ENCODE peak calls at places on chromosomes 1 and 21, in eight cellular contexts. K, D, W, L, J, P, H and Y are unnamed samples.

GRCh38 chr1:55284856-55285255 is 69.7 kb upstream of the USP24 start:
- DNase-seq in W (no peak), P (no peak), H (no peak), D (peak), K (peak), L (peak), J (peak), Y (peak)

GRCh38 chr1:208880433-208881100 is 636.4 kb upstream of the PLXNA2 start:
- DNase-seq in J (peak), P (no peak), K (peak), L (no peak), H (no peak), D (no peak), W (no peak), Y (no peak)

GRCh38 chr1:247936415-247936814 is 11.7 kb downstream of the OR2AJ1 start:
- DNase-seq in D (no peak), W (no peak), P (no peak), J (no peak), L (no peak), H (no peak), K (no peak), Y (no peak)

GRCh38 chr1:22291494-22291893 is 148.6 kb upstream of the WNT4 start:
- DNase-seq in D (no peak), J (no peak), P (no peak), K (no peak), W (no peak), L (no peak), H (no peak), Y (no peak)

GRCh38 chr1:208189183-208189582 is 55.0 kb downstream of the PLXNA2 start:
- DNase-seq in H (no peak), J (no peak), P (no peak), L (no peak), K (no peak), W (no peak), D (no peak), Y (no peak)

GRCh38 chr1:26693557-26694184 is 2.1 kb upstream of the ARID1A start:
- DNase-seq in L (no peak), H (no peak), D (no peak), K (peak), J (no peak), W (no peak), P (no peak), Y (no peak)

GRCh38 chr1:1527092-1527816 is 13.2 kb downstream of the TMEM240 start:
- DNase-seq in J (no peak), K (no peak), D (no peak), P (no peak), L (no peak), H (no peak), W (no peak), Y (no peak)

GRCh38 chr21:17406202-17406601 is 106.6 kb upstream of the CXADR start:
- DNase-seq in J (no peak), K (no peak), W (no peak), L (no peak), P (no peak), D (no peak), H (no peak), Y (no peak)

GRCh38 chr21:38140192-38140905 is 116.4 kb upstream of the KCNJ15 start:
- DNase-seq in P (peak), H (peak), K (peak), J (no peak), L (no peak), D (peak), W (peak), Y (peak)

GRCh38 chr1:231183875-231184590 is 22.2 kb downstream of the TRIM67 start:
- DNase-seq in D (no peak), W (no peak), K (no peak), J (no peak), L (no peak), H (no peak), P (no peak), Y (no peak)

GRCh38 chr1:171901245-171901644 is 59.9 kb downstream of the DNM3 start:
- DNase-seq in D (no peak), K (no peak), J (no peak), H (no peak), L (no peak), W (no peak), P (no peak), Y (no peak)

GRCh38 chr1:27869719-27870085 is 2.6 kb upstream of the THEMIS2 start:
- DNase-seq in P (no peak), W (no peak), K (no peak), J (no peak), L (no peak), H (no peak), D (no peak), Y (no peak)

GRCh38 chr1:25568090-25568833 is 24.9 kb downstream of the LDLRAP1 start:
- DNase-seq in W (peak), D (peak), H (no peak), J (peak), P (no peak), L (no peak), K (peak), Y (peak)

GRCh38 chr1:218254296-218254918 is 30.7 kb upstream of the RRP15 start:
- DNase-seq in W (no peak), P (no peak), L (no peak), D (no peak), K (no peak), J (no peak), H (no peak), Y (no peak)

GRCh38 chr1:6007318-6008083 is 15.3 kb upstream of the NPHP4 start:
- DNase-seq in W (peak), L (no peak), H (no peak), J (no peak), K (peak), D (peak), P (no peak), Y (peak)

GRCh38 chr1:201702936-201703335 is 126.0 kb upstream of the IPO9 start:
- DNase-seq in W (no peak), K (no peak), P (no peak), L (no peak), H (no peak), J (peak), D (no peak), Y (peak)

GRCh38 chr1:213008564-213008963 is 7.1 kb downstream of the ANGEL2 start:
- DNase-seq in J (no peak), K (no peak), D (no peak), L (no peak), H (no peak), W (no peak), P (no peak), Y (no peak)

GRCh38 chr1:236403905-236404696 is 10.0 kb downstream of the EDARADD start:
- DNase-seq in H (no peak), L (no peak), P (no peak), W (no peak), J (no peak), D (no peak), K (no peak), Y (no peak)

GRCh38 chr1:179121159-179121938 is 39.5 kb downstream of the TOR3A start:
- DNase-seq in L (no peak), D (peak), P (no peak), W (no peak), J (no peak), H (no peak), K (peak), Y (peak)

GRCh38 chr1:174308604-174309003 is 139.2 kb upstream of the GPR52 start:
- DNase-seq in P (no peak), H (no peak), L (no peak), K (no peak), W (no peak), D (no peak), J (no peak), Y (no peak)

GRCh38 chr1:10339815-10340214 is 59.0 kb upstream of the PGD start:
- DNase-seq in J (peak), P (no peak), H (peak), W (no peak), K (peak), L (peak), D (peak), Y (peak)

GRCh38 chr1:147270721-147271120 is 28.2 kb downstream of the CHD1L start:
- DNase-seq in L (no peak), J (no peak), H (no peak), K (no peak), W (no peak), D (no peak), P (no peak), Y (no peak)

GRCh38 chr1:54569339-54569738 is 21.3 kb downstream of the ACOT11 start:
- DNase-seq in J (no peak), L (no peak), P (no peak), K (no peak), H (no peak), W (no peak), D (peak), Y (peak)

GRCh38 chr21:35102488-35103407 is 53.6 kb upstream of the RUNX1 start:
- DNase-seq in K (no peak), J (no peak), P (no peak), L (no peak), D (no peak), H (peak), W (peak), Y (no peak)

GRCh38 chr1:27959792-27960603 is at the start of gene XKR8:
- DNase-seq in K (peak), L (peak), H (peak), D (peak), J (peak), P (no peak), W (peak), Y (peak)

GRCh38 chr1:232600430-232601258 is 29.3 kb downstream of the SIPA1L2 start:
- DNase-seq in H (no peak), J (no peak), D (no peak), W (no peak), K (no peak), P (no peak), L (no peak), Y (no peak)

GRCh38 chr1:232599178-232600041 is 30.5 kb downstream of the SIPA1L2 start:
- DNase-seq in H (no peak), P (no peak), D (no peak), L (no peak), J (no peak), W (no peak), K (peak), Y (no peak)

GRCh38 chr1:232598837-232599177 is 31.1 kb downstream of the SIPA1L2 start:
- DNase-seq in P (no peak), H (no peak), J (no peak), K (no peak), L (no peak), D (no peak), W (no peak), Y (no peak)

GRCh38 chr1:232598133-232598532 is 31.8 kb downstream of the SIPA1L2 start:
- DNase-seq in L (no peak), D (no peak), W (no peak), J (no peak), K (no peak), P (no peak), H (no peak), Y (no peak)

GRCh38 chr1:232602622-232603021 is 27.3 kb downstream of the SIPA1L2 start:
- DNase-seq in J (no peak), D (no peak), W (no peak), P (no peak), K (no peak), L (no peak), H (no peak), Y (no peak)
- TF ChIP-seq CTCF in J (no peak), D (peak), W (no peak), P (no peak), K (peak), L (peak), H (no peak), Y (no peak)

GRCh38 chr1:205543351-205544305 is 39.2 kb downstream of the CDK18 start:
- DNase-seq in D (peak), H (peak), J (peak), K (peak), L (peak), W (peak), P (peak), Y (peak)
- TF ChIP-seq CTCF in D (peak), H (no peak), J (no peak), K (peak), L (no peak), W (no peak), P (no peak), Y (peak)

DNA sequence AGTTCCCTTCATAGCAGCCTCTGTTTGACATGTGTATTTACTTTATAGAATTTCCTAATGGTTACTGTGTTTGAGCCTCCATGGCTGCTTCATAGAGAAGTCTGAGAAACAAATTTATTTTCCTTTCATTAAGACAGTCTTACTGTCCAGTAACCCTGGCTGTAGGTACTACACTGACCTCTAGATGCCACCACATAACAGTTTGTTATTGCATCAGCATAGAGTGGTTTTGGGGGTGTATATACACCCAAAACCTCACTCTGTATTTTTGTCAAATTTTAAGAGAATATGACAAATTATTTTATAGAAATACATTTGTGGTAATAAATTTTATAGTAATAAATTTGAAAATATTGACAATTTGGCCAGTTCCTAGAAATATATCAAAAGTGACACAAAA is 57.3 kb downstream of the OBSCN start:
- DNase-seq in W (no peak), L (no peak), P (no peak), H (no peak), K (peak), J (no peak), D (peak), Y (peak)
- TF ChIP-seq CTCF in W (peak), L (peak), P (no peak), H (no peak), K (peak), J (no peak), D (peak), Y (peak)

DNA sequence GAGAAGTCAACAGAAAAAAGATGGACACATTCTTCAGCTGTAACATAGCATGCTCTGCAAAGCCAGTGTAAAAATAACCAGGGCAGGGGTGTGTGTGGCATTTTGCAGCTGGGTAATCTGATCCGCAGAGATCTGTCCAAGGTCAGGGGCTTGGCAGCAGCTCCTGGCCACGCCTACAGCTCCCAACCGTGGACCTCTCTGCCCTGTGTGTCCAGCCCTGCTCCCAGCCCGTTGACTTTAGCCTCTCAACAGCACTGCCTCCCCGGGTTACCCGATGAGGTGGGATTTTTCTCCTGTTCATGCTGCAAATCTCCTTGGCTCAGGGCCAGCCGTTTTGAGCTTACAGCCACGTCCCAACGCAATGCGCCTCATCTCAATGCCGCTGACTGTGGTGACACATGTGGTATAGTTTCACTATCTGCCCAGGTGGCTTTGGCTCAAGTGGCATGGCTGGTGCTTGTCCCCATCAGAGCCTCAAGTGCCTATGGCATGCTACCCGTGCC is 68.1 kb downstream of the VWA5B1 start:
- DNase-seq in L (no peak), J (peak), H (peak), K (peak), P (no peak), W (peak), D (peak), Y (peak)
- TF ChIP-seq CTCF in L (no peak), J (no peak), H (no peak), K (no peak), P (no peak), W (no peak), D (no peak), Y (no peak)